ENCODE peak calls at places on chromosomes 2 and 18, in four cellular contexts. V is SK-N-SH, F is K562, Z is GM12878. U is an unnamed sample.

GRCh38 chr2:218226903-218227302 is 9.9 kb downstream of the ARPC2 start:
- DNase-seq in V (no peak), F (no peak), Z (no peak), U (no peak)

GRCh38 chr18:31516432-31516831 is 18.5 kb downstream of the DSG2 start:
- DNase-seq in V (no peak), F (no peak), Z (no peak), U (no peak)

GRCh38 chr2:128623776-128624424 is 305.2 kb upstream of the HS6ST1 start:
- DNase-seq in V (no peak), F (no peak), Z (peak; percentile 34), U (no peak)

GRCh38 chr2:7878786-7879515 is 802.9 kb upstream of the ID2 start:
- DNase-seq in V (no peak), F (no peak), Z (no peak), U (no peak)

GRCh38 chr18:51273435-51273834 is 76.0 kb upstream of the MEX3C start:
- DNase-seq in V (no peak), F (no peak), Z (no peak), U (no peak)

GRCh38 chr2:176297067-176297466 is 27.8 kb downstream of the MTX2 start:
- DNase-seq in V (peak; percentile 29), F (no peak), Z (no peak), U (no peak)

GRCh38 chr2:124153713-124154112 is 128.6 kb downstream of the CNTNAP5 start:
- DNase-seq in V (no peak), F (no peak), Z (no peak), U (no peak)

GRCh38 chr2:47218899-47219525 is 63.9 kb upstream of the STPG4 start:
- DNase-seq in V (no peak), F (peak; percentile 44), Z (no peak), U (no peak)

GRCh38 chr2:20584045-20584636 is 66.8 kb downstream of the HS1BP3 start:
- DNase-seq in V (no peak), F (no peak), Z (no peak), U (no peak)

GRCh38 chr2:50658883-50659282 is 373.0 kb downstream of the NRXN1 start:
- DNase-seq in V (no peak), F (no peak), Z (no peak), U (no peak)

GRCh38 chr2:44649426-44649825 is 287.7 kb downstream of the CAMKMT start:
- DNase-seq in V (no peak), F (no peak), Z (no peak), U (no peak)

GRCh38 chr18:46660955-46661749 is 4.1 kb upstream of the LOXHD1 start:
- DNase-seq in V (peak; percentile 48), F (no peak), Z (no peak), U (peak; percentile 4)

GRCh38 chr2:120383631-120384477 is 37.9 kb downstream of the INHBB start:
- DNase-seq in V (no peak), F (no peak), Z (no peak), U (no peak)

GRCh38 chr18:77702686-77703085 is 453.0 kb downstream of the GALR1 start:
- DNase-seq in V (peak; percentile 3), F (no peak), Z (no peak), U (peak; percentile 10)

GRCh38 chr18:576924-577323 is 3.3 kb upstream of the CETN1 start:
- DNase-seq in V (no peak), F (no peak), Z (no peak), U (no peak)

GRCh38 chr2:23697676-23698075 is 229.2 kb downstream of the ATAD2B start:
- DNase-seq in V (peak; percentile 34), F (no peak), Z (no peak), U (no peak)

GRCh38 chr2:217127744-217128143 is 267.9 kb upstream of the TNP1 start:
- DNase-seq in V (peak; percentile 64), F (no peak), Z (no peak), U (no peak)

GRCh38 chr2:63698825-63699548 is 110.2 kb downstream of the MDH1 start:
- DNase-seq in V (peak; percentile 42), F (peak; percentile 30), Z (no peak), U (peak; percentile 72)

GRCh38 chr2:85326406-85326945 is 1.3 kb downstream of the TGOLN2 start:
- DNase-seq in V (no peak), F (peak; percentile 65), Z (no peak), U (peak; percentile 52)

GRCh38 chr2:181944164-181944913 is 41.3 kb upstream of the PPP1R1C start:
- DNase-seq in V (no peak), F (no peak), Z (no peak), U (peak; percentile 81)

GRCh38 chr2:120871881-120872620 is 136.4 kb downstream of the GLI2 start:
- DNase-seq in V (no peak), F (no peak), Z (no peak), U (no peak)

GRCh38 chr2:692767-693166 is 15.6 kb upstream of the TMEM18 start:
- DNase-seq in V (no peak), F (peak; percentile 28), Z (no peak), U (no peak)

GRCh38 chr2:149401007-149401406 is 70.6 kb downstream of the LYPD6 start:
- DNase-seq in V (no peak), F (no peak), Z (no peak), U (no peak)

GRCh38 chr2:190854726-190855125 is 25.9 kb upstream of the GLS start:
- DNase-seq in V (no peak), F (no peak), Z (no peak), U (no peak)

GRCh38 chr2:227447606-227448005 is 24.4 kb upstream of the AGFG1 start:
- DNase-seq in V (no peak), F (no peak), Z (no peak), U (peak; percentile 52)

GRCh38 chr2:178484245-178485041 is 4.2 kb downstream of the PLEKHA3 start:
- DNase-seq in V (no peak), F (peak; percentile 10), Z (no peak), U (no peak)

GRCh38 chr18:57627488-57627887 is 5.9 kb upstream of the NARS1 start:
- DNase-seq in V (no peak), F (no peak), Z (no peak), U (no peak)

GRCh38 chr2:85017436-85018048 is 46.6 kb downstream of the KCMF1 start:
- DNase-seq in V (peak; percentile 21), F (no peak), Z (no peak), U (no peak)

GRCh38 chr2:42965196-42965595 is 172.8 kb upstream of the HAAO start:
- DNase-seq in V (no peak), F (no peak), Z (no peak), U (no peak)

GRCh38 chr2:42969231-42970150 is 177.1 kb upstream of the HAAO start:
- DNase-seq in V (no peak), F (no peak), Z (no peak), U (no peak)

GRCh38 chr2:42970151-42970550 is 177.8 kb upstream of the HAAO start:
- DNase-seq in V (no peak), F (no peak), Z (no peak), U (no peak)

GRCh38 chr2:42965910-42966309 is 173.5 kb upstream of the HAAO start:
- DNase-seq in V (no peak), F (no peak), Z (no peak), U (no peak)

DNA sequence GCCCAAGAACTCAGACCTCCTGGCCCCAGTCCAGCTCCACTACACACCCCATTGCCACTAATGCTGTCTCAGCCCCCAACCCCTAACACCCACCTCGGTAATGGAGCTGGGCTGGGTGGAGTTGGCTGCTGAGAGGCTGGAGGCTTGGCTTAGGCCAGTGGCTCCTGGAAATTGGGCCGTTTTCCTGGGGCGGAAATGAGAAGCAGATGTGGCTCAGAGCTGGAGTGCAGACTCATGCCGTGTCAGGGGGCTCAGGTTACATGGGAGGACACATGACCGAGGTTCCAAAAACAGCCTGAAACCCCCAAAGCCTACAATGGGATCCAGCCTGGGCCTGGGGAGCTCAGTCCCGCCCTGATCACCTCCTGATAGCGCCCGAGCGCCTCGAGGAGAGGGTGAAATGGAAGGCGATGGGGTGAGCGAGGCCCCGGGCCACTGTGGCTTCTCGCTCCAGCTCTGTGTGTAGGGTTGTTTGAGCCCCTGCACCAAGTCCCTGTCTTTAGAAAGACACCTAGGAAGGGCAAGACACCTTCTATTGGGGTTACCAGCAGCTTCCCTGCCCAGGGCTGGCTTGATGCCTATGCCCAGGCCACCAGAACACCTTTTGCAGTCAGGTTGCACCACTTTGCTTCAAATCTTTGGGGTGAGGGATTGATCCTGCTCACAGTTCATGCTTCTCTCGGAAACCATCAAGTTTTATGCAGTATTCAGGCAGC is 175.7 kb upstream of the HAAO start:
- DNase-seq in V (peak; percentile 80), F (peak; percentile 93), Z (no peak), U (no peak)
- TF ChIP-seq MXI1 in V (peak; percentile 8), F (no peak), Z (no peak), U (no peak)

GRCh38 chr2:73970850-73971471 is 13.7 kb upstream of the TET3 start:
- DNase-seq in V (peak; percentile 50), F (peak; percentile 81), Z (peak; percentile 88), U (peak; percentile 29)
- TF ChIP-seq TAF1 in V (no peak), F (no peak), Z (no peak), U (no peak)

DNA sequence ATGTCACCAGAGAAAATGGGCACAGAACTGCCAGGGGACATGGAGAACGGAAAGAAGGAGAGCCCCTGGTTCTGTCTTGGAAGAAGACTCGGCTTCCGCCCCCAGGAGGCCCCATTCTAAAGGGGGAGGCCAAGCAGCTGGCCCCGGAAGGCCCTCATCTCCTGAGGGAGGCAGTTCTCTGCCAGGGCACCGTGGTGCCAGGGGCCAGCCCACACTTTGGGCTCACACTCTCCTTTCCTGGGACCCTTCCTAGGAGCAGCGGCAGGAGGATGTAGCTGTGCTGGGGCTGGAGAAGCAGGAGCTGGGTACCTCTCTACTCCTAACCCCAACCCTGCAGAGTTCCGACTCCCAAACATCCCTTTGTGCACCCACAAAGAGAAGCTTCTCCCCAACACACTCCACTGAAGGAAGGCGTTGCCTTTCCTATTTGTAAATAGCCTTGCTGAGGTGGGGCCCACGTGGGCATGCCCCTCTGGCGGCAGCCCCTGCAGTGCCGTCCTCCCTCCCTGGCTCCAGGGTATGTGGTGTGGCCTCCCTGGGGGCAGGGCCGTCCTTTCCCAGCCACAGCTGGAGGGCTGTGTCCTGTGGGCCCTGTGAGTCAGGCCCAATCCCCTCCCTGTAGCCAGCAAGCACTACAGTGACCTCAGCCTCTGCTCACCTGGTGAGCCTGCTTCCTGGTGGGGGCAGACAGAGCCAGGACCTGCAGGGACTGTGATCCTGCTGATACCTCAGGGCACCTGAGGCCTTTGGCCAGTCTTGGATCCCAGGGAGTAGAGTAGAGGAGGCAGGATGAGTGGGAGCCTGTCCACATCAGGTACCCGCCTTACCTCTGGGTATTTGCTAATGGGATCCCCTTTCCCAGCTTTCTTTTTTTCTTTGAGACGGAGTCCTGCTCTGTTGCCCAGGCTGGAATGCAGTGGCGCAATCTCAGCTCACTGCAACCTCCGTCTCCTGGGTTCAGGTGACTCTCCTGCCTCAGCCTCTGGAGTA is 26.6 kb downstream of the ZFP36L2 start:
- DNase-seq in V (no peak), F (no peak), Z (no peak), U (peak; percentile 83)
- TF ChIP-seq MXI1 in V (no peak), F (no peak), Z (no peak), U (no peak)

GRCh38 chr2:55617160-55618024 is at the start of gene PPP4R3B:
- DNase-seq in V (peak; percentile 93), F (peak; percentile 96), Z (peak; percentile 98), U (peak; percentile 99)
- TF ChIP-seq TAF1 in V (peak; percentile 78), F (peak; percentile 94), Z (peak; percentile 87), U (peak; percentile 96)

GRCh38 chr18:75127143-75128021 is 81.6 kb downstream of the PTGR3 start:
- DNase-seq in V (no peak), F (no peak), Z (no peak), U (peak; percentile 66)
- TF ChIP-seq MXI1 in V (no peak), F (no peak), Z (no peak), U (no peak)

U was measured in HepG2.